ENCODE peak calls at places on chromosomes 11 and 22, in seven cellular contexts. Z is CD4-positive, alpha-beta T cell; B is endothelial cell; N is neural progenitor cell; W is thoracic aorta; L is H1; Y is heart right ventricle. I is an unnamed sample.

GRCh38 chr11:68524213-68524612 is 63.7 kb downstream of the PPP6R3 start:
- DNase-seq in Z (no peak), B (no peak), N (no peak), W (no peak), L (no peak), Y (no peak), I (no peak)

GRCh38 chr22:17964647-17965046 is 59.7 kb downstream of the MICAL3 start:
- DNase-seq in Z (no peak), B (no peak), N (no peak), W (no peak), L (no peak), Y (no peak), I (no peak)

GRCh38 chr22:41181349-41182241 is 23.5 kb upstream of the L3MBTL2 start:
- DNase-seq in Z (no peak), B (no peak), N (no peak), W (no peak), L (no peak), Y (no peak), I (no peak)

GRCh38 chr11:61800331-61801281 is 7.9 kb downstream of the FEN1 start:
- DNase-seq in Z (no peak), B (no peak), N (no peak), W (no peak), L (no peak), Y (no peak), I (no peak)

GRCh38 chr22:19974233-19974861 is 32.7 kb upstream of the TXNRD2 start:
- DNase-seq in Z (no peak), B (peak), N (peak), W (no peak), L (peak), Y (no peak), I (no peak)

GRCh38 chr11:83818349-83818748 is 532.2 kb upstream of the CCDC90B start:
- DNase-seq in Z (no peak), B (no peak), N (no peak), W (no peak), L (no peak), Y (no peak), I (no peak)

GRCh38 chr22:49370841-49371301 is 456.8 kb downstream of the BRD1 start:
- DNase-seq in Z (no peak), B (peak), N (no peak), W (no peak), L (no peak), Y (no peak), I (no peak)

GRCh38 chr11:72202571-72202970 is 10.6 kb downstream of the FOLR1 start:
- DNase-seq in Z (no peak), B (no peak), N (no peak), W (no peak), L (no peak), Y (no peak), I (no peak)

GRCh38 chr11:45816614-45817013 is 11.7 kb downstream of the SLC35C1 start:
- DNase-seq in Z (no peak), B (no peak), N (peak), W (no peak), L (no peak), Y (no peak), I (no peak)

GRCh38 chr11:96228472-96228871 is 114.5 kb downstream of the MAML2 start:
- DNase-seq in Z (no peak), B (no peak), N (no peak), W (peak), L (no peak), Y (peak), I (peak)

GRCh38 chr11:88522624-88523361 is 185.3 kb upstream of the CTSC start:
- DNase-seq in Z (no peak), B (no peak), N (no peak), W (no peak), L (no peak), Y (no peak), I (no peak)

GRCh38 chr11:120581317-120581716 is 69.8 kb downstream of the GRIK4 start:
- DNase-seq in Z (no peak), B (no peak), N (no peak), W (no peak), L (no peak), Y (no peak), I (no peak)

GRCh38 chr11:1741741-1742140 is 8.7 kb downstream of the IFITM10 start:
- DNase-seq in Z (no peak), B (no peak), N (no peak), W (no peak), L (no peak), Y (no peak), I (no peak)

GRCh38 chr11:44379141-44380008 is 69.4 kb upstream of the ALX4 start:
- DNase-seq in Z (no peak), B (no peak), N (no peak), W (no peak), L (no peak), Y (no peak), I (no peak)

GRCh38 chr11:114054830-114055229 is 4.7 kb upstream of the ZBTB16 start:
- DNase-seq in Z (no peak), B (no peak), N (no peak), W (no peak), L (no peak), Y (no peak), I (no peak)

GRCh38 chr11:114399903-114400221 is 449 bp downstream of the C11orf71 start:
- DNase-seq in Z (no peak), B (peak), N (peak), W (peak), L (no peak), Y (no peak), I (no peak)

GRCh38 chr11:107780136-107780535 is 68.3 kb upstream of the SLN start:
- DNase-seq in Z (no peak), B (no peak), N (no peak), W (no peak), L (no peak), Y (no peak), I (no peak)

GRCh38 chr11:2085251-2086066 is 53.7 kb downstream of the IGF2 start:
- DNase-seq in Z (no peak), B (no peak), N (no peak), W (no peak), L (no peak), Y (no peak), I (peak)

GRCh38 chr22:44318751-44319150 is 6.0 kb upstream of the SHISAL1 start:
- DNase-seq in Z (no peak), B (no peak), N (no peak), W (no peak), L (no peak), Y (no peak), I (no peak)

GRCh38 chr11:13249992-13250391 is 27.6 kb upstream of the BMAL1 start:
- DNase-seq in Z (no peak), B (no peak), N (peak), W (no peak), L (no peak), Y (no peak), I (no peak)
- TF ChIP-seq CTCF in Z (peak), B (no peak), N (peak), W (no peak), L (no peak), Y (peak), I (no peak)

GRCh38 chr11:17719940-17720795 is 797 bp downstream of the MYOD1 start:
- DNase-seq in Z (no peak), B (peak), N (peak), W (no peak), L (no peak), Y (no peak), I (no peak)
- TF ChIP-seq CTCF in Z (no peak), B (peak), N (peak), W (no peak), L (peak), Y (peak), I (no peak)

GRCh38 chr22:47164514-47165337 is 402.3 kb downstream of the TBC1D22A start:
- DNase-seq in Z (no peak), B (peak), N (peak), W (no peak), L (no peak), Y (peak), I (peak)
- TF ChIP-seq CTCF in Z (no peak), B (no peak), N (no peak), W (no peak), L (no peak), Y (no peak), I (no peak)

DNA sequence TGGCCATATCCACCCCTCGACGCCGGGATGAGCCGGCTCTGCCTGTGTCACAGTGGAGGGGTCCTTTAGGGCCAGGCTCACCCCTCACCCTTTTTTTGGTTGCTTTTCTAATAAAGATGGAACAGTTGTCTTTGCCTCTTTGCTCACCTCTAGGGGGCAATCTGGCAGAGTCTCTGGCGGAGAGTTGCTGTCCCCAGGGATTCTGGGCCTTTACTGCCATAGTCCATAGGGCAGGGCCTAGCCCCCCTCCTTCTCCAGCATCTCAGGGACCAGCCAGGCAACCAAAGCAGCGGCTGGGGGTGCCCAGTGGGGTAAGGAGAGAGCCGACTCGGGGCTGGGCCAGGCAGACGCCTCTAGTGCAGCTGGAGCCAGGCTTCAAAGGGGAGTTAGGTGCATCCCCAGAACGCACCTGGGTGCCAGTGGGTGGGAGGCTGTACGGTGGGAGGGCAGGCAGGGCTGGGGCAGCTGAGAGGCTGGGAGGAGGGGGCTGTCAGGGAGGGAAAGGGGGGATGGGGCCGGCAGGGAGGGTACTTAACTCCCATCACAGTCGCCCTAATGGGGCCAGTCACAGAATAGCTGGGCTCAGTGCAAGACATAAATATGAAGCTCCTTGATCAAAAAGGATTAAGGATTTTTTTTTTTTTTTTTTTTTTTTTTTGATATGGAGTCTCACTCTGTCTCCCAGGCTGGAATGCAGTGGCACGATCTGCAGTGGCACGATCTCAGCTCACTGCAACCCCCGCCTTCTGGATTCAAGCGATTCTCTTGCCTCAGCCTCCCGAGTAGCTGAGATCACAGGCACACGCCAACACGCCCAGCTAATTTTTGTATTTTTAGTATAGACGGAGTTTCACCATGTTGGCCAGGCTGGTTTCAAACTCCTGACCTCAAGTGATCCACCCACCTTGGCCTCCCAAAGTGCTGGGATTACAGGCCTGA is 2.5 kb upstream of the SUSD2 start:
- DNase-seq in Z (no peak), B (no peak), N (peak), W (no peak), L (no peak), Y (no peak), I (no peak)
- TF ChIP-seq CTCF in Z (peak), B (peak), N (peak), W (peak), L (peak), Y (peak), I (no peak)

DNA sequence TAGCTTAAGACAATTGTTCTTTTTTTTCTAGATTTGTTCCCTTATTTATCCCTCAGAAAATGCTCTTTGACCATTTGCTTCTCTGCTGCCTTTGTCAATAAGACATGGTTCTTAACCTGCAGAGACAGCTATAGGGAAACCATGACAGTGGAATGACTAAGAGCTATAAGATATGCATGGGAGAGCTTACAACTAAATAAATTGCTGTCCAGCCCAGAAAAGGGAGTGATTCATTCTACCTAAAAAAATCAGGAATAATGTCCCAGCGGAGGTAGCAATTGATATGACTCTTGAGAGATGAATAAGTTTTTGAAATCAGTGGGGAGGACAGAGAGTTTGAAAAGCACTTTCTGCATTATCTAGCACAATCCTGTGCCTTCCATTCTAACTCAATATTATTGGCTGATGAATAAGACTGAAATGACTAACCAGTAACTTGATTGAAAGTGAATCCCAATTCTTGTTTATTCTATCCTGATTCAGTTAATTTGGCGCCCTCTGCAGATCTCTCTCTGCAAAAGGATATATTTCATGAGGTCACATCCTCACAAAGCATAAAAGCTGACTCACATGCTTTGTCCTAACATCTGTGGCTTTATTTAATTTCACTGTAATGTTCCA is 680.5 kb upstream of the API5 start:
- DNase-seq in Z (no peak), B (no peak), N (peak), W (no peak), L (no peak), Y (no peak), I (no peak)
- TF ChIP-seq CTCF in Z (no peak), B (no peak), N (peak), W (no peak), L (no peak), Y (no peak), I (no peak)

DNA sequence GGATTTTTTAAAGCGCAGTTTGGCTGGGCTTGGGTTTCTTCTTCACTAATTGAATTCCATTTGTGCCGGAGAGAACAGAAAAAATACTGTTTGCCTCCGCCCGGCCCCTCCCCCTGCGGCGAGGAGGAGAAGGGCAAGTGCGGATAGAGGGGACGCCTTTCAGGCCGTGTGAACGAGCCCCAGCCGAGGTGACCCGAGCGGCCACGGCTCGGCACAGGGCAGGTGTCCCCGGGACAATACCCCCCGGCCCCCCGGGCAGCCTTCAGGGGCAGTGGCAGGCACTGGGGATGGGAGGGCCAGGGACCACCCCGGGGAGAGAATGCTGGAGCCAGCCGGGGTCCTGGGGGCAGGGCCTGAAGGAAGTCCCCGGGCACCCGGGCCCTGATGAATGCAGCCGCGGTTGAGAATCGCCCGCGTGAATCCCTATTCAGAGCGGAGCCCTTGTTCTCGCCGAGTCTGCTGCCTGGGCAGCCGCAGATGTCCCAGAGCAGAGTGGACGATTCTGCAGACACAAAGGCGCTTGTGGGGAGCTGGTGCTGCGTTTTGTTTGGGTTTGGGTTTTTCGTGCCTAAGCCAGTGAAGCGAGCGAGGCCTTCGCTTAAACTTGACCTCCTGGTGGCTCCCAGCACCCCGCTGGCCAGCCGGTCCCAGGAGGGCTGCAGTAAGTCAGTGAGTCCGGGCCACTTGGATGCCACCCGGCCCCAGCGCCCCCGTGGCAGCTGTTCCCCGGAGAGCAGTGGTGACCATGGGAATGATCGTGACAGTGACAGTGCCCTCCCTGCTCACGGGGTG is 96.0 kb downstream of the WNT7B start:
- DNase-seq in Z (no peak), B (no peak), N (peak), W (no peak), L (no peak), Y (no peak), I (no peak)
- TF ChIP-seq CTCF in Z (no peak), B (no peak), N (no peak), W (no peak), L (no peak), Y (no peak), I (no peak)

DNA sequence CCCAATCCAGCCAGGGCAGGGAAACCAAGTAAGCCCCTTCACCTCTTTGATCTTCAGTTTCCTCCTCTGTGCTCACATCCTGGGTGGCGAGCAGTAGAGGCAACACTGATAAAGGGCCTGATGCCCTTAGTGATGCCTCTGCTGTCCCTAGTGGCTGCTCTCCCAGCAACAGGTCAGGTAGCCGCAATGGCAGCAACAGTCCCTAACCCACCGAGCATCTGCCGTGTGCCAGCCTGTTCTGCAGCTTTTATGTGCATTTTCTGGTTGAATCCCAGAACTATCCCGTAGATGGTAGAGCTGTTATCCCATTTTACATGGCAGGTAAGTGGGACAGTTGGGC is 5.2 kb downstream of the SCYL1 start:
- DNase-seq in Z (no peak), B (no peak), N (no peak), W (no peak), L (no peak), Y (no peak), I (no peak)
- TF ChIP-seq CTCF in Z (no peak), B (no peak), N (peak), W (no peak), L (no peak), Y (no peak), I (no peak)

GRCh38 chr11:93197383-93198220 is at the start of gene SLC36A4:
- DNase-seq in Z (peak), B (peak), N (peak), W (peak), L (peak), Y (peak), I (peak)

GRCh38 chr11:93199616-93200015 is 1.8 kb upstream of the SLC36A4 start:
- DNase-seq in Z (no peak), B (no peak), N (no peak), W (no peak), L (no peak), Y (no peak), I (no peak)

GRCh38 chr11:93194673-93195291 is 3.0 kb downstream of the SLC36A4 start:
- DNase-seq in Z (no peak), B (no peak), N (no peak), W (no peak), L (no peak), Y (no peak), I (no peak)

GRCh38 chr11:93198221-93198650 is 445 bp upstream of the SLC36A4 start:
- DNase-seq in Z (no peak), B (no peak), N (no peak), W (no peak), L (no peak), Y (no peak), I (no peak)

DNA sequence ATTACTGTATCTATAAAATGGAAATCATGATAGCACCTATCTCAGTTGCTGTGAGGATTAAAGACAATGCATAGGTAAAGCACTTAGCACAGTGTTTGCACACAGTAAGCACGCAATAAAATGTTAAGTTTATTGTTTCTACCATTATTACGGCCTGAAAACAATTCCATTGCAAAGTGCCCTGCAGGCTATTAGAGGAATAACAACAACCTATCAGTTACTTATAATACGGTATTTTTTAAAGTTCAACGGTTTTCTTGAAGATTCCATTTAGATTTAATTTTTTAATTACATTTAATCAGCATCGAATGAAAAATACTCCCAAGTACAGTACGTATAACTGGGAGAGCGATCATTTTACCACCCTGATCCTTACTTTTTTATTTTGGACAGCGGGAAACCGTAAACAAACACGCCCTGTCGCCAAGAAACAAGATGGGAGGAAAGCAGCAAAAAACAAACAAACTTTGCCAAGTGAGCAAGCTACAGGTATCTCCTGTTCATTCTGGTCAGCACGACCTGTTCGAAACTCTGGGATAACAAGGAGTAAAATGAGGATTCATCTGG is 892 bp downstream of the SLC36A4 start:
- DNase-seq in Z (no peak), B (no peak), N (no peak), W (no peak), L (no peak), Y (no peak), I (no peak)
- TF ChIP-seq CTCF in Z (no peak), B (peak), N (peak), W (peak), L (no peak), Y (peak), I (peak)

I was measured in mesothelial cell of epicardium.